ENCODE peak calls at places on chromosomes 16 and 17, in five cellular contexts. G, M, D, C and S are unnamed samples. For H3K27me3, the result is how much of the 10 kb centered on the place peaks cover.

GRCh38 chr16:48491517-48491916 is 106.3 kb upstream of the SIAH1 start:
- DNase-seq in D (no peak), C (no peak), M (no peak), G (no peak), S (no peak)

GRCh38 chr17:62381561-62381960 is 1.2 kb downstream of the EFCAB3 start:
- DNase-seq in D (no peak), G (no peak), C (no peak), M (no peak), S (no peak)

GRCh38 chr16:48434653-48435318 is 49.6 kb upstream of the SIAH1 start:
- DNase-seq in C (no peak), G (no peak), M (no peak), D (no peak), S (no peak)

GRCh38 chr17:57296231-57296630 is 39.9 kb downstream of the MSI2 start:
- DNase-seq in M (no peak), D (no peak), C (no peak), G (no peak), S (no peak)

GRCh38 chr16:1308036-1308976 is 1.1 kb upstream of the UBE2I start:
- DNase-seq in G (no peak), D (no peak), M (no peak), C (no peak), S (no peak)

GRCh38 chr17:40563371-40564052 is 1.8 kb downstream of the CCR7 start:
- DNase-seq in G (no peak), C (no peak), M (no peak), D (no peak), S (no peak)

GRCh38 chr16:57764341-57765159 is 29.0 kb downstream of the KATNB1 start:
- DNase-seq in M (no peak), C (peak), G (no peak), D (peak), S (no peak)

GRCh38 chr16:80664226-80664625 is 123.4 kb downstream of the DYNLRB2 start:
- DNase-seq in M (no peak), C (no peak), G (no peak), D (no peak), S (no peak)

GRCh38 chr16:57501492-57501891 is 15.2 kb upstream of the DOK4 start:
- DNase-seq in M (no peak), C (peak), D (no peak), G (no peak), S (no peak)

GRCh38 chr16:71880176-71880575 is 3.8 kb downstream of the ZNF821 start:
- DNase-seq in G (no peak), C (no peak), D (no peak), M (no peak), S (no peak)

GRCh38 chr16:84462296-84463210 is 41.9 kb downstream of the MEAK7 start:
- DNase-seq in M (no peak), C (no peak), G (peak), D (no peak), S (peak)

GRCh38 chr17:1376061-1376460 is 24.0 kb downstream of the YWHAE start:
- DNase-seq in M (no peak), D (no peak), G (no peak), C (no peak), S (no peak)

GRCh38 chr16:27232061-27232841 is 28.9 kb downstream of the KDM8 start:
- DNase-seq in G (peak), D (peak), M (no peak), C (no peak), S (no peak)

GRCh38 chr16:12079411-12079965 is 103.0 kb downstream of the SNX29 start:
- DNase-seq in M (no peak), D (no peak), G (peak), C (no peak), S (no peak)

GRCh38 chr16:48612621-48613020 is 2.6 kb upstream of the N4BP1 start:
- DNase-seq in G (no peak), C (no peak), M (no peak), D (no peak), S (no peak)

GRCh38 chr17:37791985-37792384 is 47.1 kb upstream of the HNF1B start:
- DNase-seq in G (no peak), M (no peak), D (no peak), C (no peak), S (no peak)

GRCh38 chr16:66427871-66428681 is 981 bp downstream of the BEAN1 start:
- DNase-seq in D (no peak), C (no peak), M (no peak), G (peak), S (no peak)

GRCh38 chr17:29037739-29038465 is 5.0 kb upstream of the PIPOX start:
- DNase-seq in D (no peak), M (no peak), G (no peak), C (no peak), S (no peak)

GRCh38 chr16:11232852-11233726 is 22.9 kb downstream of the SOCS1 start:
- DNase-seq in C (peak), D (no peak), M (no peak), G (peak), S (no peak)

GRCh38 chr17:68455756-68456528 is 1.4 kb downstream of the WIPI1 start:
- DNase-seq in G (no peak), M (no peak), D (no peak), C (no peak), S (peak)

GRCh38 chr17:78414178-78415162 is 36.0 kb downstream of the PGS1 start:
- DNase-seq in G (peak), M (no peak), C (peak), D (no peak), S (no peak)

GRCh38 chr16:67641779-67642708 is 2.9 kb upstream of the CARMIL2 start:
- DNase-seq in C (peak), M (no peak), G (no peak), D (no peak), S (no peak)

GRCh38 chr17:50087246-50087911 is 7.8 kb upstream of the PDK2 start:
- DNase-seq in M (peak), G (peak), C (peak), D (no peak), S (peak)

GRCh38 chr17:82767041-82767754 is 15.3 kb downstream of the TBCD start:
- DNase-seq in C (peak), D (no peak), G (peak), M (no peak), S (no peak)

GRCh38 chr17:68095205-68095811 is 59.8 kb downstream of the KPNA2 start:
- DNase-seq in C (no peak), D (no peak), M (no peak), G (no peak), S (no peak)

GRCh38 chr17:82283208-82283749 is 9.8 kb upstream of the CSNK1D start:
- DNase-seq in C (peak), M (no peak), D (no peak), G (no peak), S (no peak)

GRCh38 chr16:84774810-84775209 is 45.0 kb upstream of the CRISPLD2 start:
- DNase-seq in M (no peak), G (no peak), C (peak), D (no peak), S (peak)

GRCh38 chr17:56593073-56593740 is at the start of gene NOG:
- DNase-seq in C (peak), G (no peak), M (peak), D (no peak), S (no peak)

GRCh38 chr17:48510761-48511604 is 19.8 kb downstream of the HOXB1 start:
- DNase-seq in M (no peak), G (no peak), D (peak), C (no peak), S (no peak)

GRCh38 chr17:4220655-4221054 is 43.1 kb downstream of the ANKFY1 start:
- DNase-seq in G (no peak), C (no peak), D (no peak), M (no peak), S (peak)

GRCh38 chr17:61425682-61426481 is 26.2 kb downstream of the TBX2 start:
- DNase-seq in D (no peak), M (no peak), C (no peak), G (no peak), S (no peak)

GRCh38 chr17:72413077-72414031 is 292.5 kb downstream of the SOX9 start:
- DNase-seq in M (no peak), D (no peak), G (peak), C (no peak), S (no peak)

GRCh38 chr17:72412650-72413076 is 291.8 kb downstream of the SOX9 start:
- DNase-seq in M (no peak), G (no peak), D (no peak), C (peak), S (no peak)

GRCh38 chr17:72409405-72410002 is 288.7 kb downstream of the SOX9 start:
- DNase-seq in G (no peak), M (no peak), D (no peak), C (no peak), S (no peak)

GRCh38 chr17:72408641-72409040 is 287.8 kb downstream of the SOX9 start:
- DNase-seq in C (no peak), G (no peak), D (no peak), M (no peak), S (no peak)

DNA sequence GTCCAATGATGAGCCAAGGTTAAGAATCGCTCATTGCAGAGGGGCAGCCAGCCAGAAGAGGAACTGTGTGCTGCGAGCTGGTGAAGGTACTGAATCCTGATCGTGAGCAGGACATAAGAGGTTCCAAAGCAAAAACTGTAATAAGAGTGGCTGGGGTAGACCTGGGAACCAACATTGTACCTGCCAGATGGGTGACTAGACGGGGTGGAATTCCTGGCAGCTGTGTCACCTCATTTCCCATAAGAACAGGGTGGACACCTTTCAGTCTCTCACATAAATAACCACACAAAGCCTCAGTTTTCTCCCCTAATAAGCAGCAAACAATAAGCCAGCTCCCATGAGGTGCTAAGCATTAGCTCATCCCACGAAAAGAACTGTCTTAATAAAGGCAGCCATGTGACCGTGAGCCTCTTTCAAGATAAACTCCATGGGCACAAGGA is 290.3 kb downstream of the SOX9 start:
- DNase-seq in M (no peak), D (no peak), C (no peak), G (no peak), S (no peak)
- H3K27me3 ChIP-seq in M (under half), D (under half), C (under half), G (under half), S (under half)

GRCh38 chr17:76866203-76866602 is 2.0 kb upstream of the MGAT5B start:
- DNase-seq in G (no peak), D (no peak), C (no peak), M (no peak), S (no peak)

GRCh38 chr17:76868176-76868668 is at the start of gene MGAT5B:
- DNase-seq in C (peak), D (no peak), G (peak), M (peak), S (peak)

GRCh38 chr17:76866774-76867577 is 1.2 kb upstream of the MGAT5B start:
- DNase-seq in C (no peak), M (no peak), G (no peak), D (no peak), S (no peak)

GRCh38 chr17:76868669-76869208 is 535 bp downstream of the MGAT5B start:
- DNase-seq in D (no peak), C (no peak), M (no peak), G (no peak), S (no peak)

GRCh38 chr17:76867578-76868175 is 527 bp upstream of the MGAT5B start:
- DNase-seq in M (no peak), D (no peak), G (no peak), C (no peak), S (no peak)
- H3K4me3 ChIP-seq in M (peak), D (no peak), G (peak), C (peak), S (no peak)

DNA sequence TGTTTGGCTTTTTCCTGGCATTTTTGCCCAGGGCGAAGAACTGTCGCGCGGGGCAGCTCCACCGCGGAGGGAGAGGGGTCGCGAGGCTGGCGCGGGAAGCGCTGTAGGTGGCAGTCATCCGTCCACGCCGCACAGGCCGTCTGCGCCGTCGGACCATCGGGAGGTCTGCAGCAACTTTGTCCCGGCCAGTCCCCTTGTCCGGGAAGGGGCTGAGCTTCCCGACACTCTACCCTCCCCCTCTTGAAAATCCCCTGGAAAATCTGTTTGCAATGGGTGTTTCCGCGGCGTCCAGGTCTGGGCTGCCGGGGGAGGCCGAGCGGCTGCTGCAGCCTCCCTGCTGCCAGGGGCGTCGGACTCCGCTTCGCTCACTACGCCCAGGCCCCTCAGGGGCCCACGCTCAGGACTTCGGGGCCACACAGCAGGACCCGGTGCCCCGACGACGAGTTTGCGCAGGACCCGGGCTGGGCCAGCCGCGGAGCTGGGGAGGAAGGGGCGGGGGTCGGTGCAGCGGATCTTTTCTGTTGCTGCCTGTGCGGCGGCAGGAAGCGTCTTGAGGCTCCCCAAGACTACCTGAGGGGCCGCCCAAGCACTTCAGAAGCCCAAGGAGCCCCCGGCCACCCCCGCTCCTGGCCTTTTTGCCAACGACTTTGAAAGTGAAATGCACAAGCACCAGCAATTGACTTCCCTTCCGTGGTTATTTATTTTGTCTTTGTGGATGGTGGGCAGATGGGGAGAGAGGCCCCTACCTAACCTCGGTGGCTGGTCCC is 2.3 kb upstream of the CBX4 start:
- DNase-seq in G (no peak), M (no peak), D (no peak), C (no peak), S (no peak)
- H3K27me3 ChIP-seq in G (under half), M (under half), D (under half), C (under half), S (under half)

GRCh38 chr16:19859603-19860002 is 25.0 kb downstream of the GPRC5B start:
- DNase-seq in M (no peak), C (no peak), G (no peak), D (no peak), S (no peak)
- H3K4me3 ChIP-seq in M (no peak), C (no peak), G (no peak), D (no peak), S (no peak)

GRCh38 chr16:86505185-86505898 is 5.0 kb upstream of the FOXF1 start:
- DNase-seq in G (no peak), M (no peak), C (no peak), D (no peak), S (no peak)
- H3K27me3 ChIP-seq in G (under half), M (half or more), C (under half), D (under half), S (half or more)

DNA sequence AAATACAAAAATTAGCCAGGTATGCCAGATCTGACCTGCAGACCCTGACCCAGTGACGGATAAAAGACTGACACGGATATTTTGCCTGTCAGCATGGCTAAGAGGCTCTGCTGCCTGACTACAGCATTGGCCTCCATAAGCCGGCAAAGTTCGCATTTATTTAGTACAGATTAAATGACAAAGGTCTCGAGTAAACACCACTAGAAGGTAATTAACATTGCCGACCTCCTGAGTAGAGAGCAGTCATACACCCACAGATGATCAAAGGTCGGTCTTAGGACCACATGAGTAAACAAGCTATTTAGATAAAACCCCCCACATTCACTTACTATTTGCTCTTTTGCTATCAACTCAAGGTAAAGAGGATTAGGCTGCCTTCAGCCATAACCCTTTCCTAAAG is 55.7 kb downstream of the KNOP1 start:
- DNase-seq in G (no peak), M (no peak), D (no peak), C (no peak), S (no peak)
- H3K4me3 ChIP-seq in G (no peak), M (no peak), D (no peak), C (no peak), S (no peak)